ENCODE peak calls at places on chromosomes 13 and 19, in eight cellular contexts. W, Y, Q, U, Z, H, I and N are unnamed samples.

GRCh38 chr13:46119883-46120614 is 15.2 kb upstream of the CPB2 start:
- DNase-seq in I (peak), W (no peak), H (no peak), U (peak), Y (no peak), Q (no peak), Z (no peak), N (no peak)

GRCh38 chr19:7932276-7932929 is 6.5 kb upstream of the CTXN1 start:
- DNase-seq in W (no peak), Q (no peak), Y (no peak), I (no peak), H (no peak), U (no peak), Z (no peak), N (no peak)

GRCh38 chr19:47691090-47691489 is 22.1 kb upstream of the EHD2 start:
- DNase-seq in U (no peak), Z (no peak), H (no peak), I (no peak), Y (no peak), Q (no peak), W (no peak), N (no peak)

GRCh38 chr13:46914341-46914740 is 17.5 kb upstream of the HTR2A start:
- DNase-seq in W (no peak), Y (no peak), Q (no peak), U (peak), Z (no peak), H (no peak), I (no peak), N (no peak)

GRCh38 chr19:6362351-6362801 is 1.0 kb downstream of the CLPP start:
- DNase-seq in W (no peak), Q (no peak), Z (no peak), I (no peak), U (no peak), H (no peak), Y (no peak), N (no peak)

GRCh38 chr19:4506449-4507149 is 11.7 kb downstream of the PLIN4 start:
- DNase-seq in Q (no peak), Y (no peak), Z (no peak), I (no peak), U (no peak), H (no peak), W (no peak), N (no peak)

GRCh38 chr19:15759962-15760565 is 22.3 kb downstream of the OR10H3 start:
- DNase-seq in Y (no peak), U (no peak), Z (no peak), Q (no peak), W (no peak), H (no peak), I (no peak), N (no peak)

GRCh38 chr19:28234637-28235036 is 978.3 kb downstream of the UQCRFS1 start:
- DNase-seq in W (no peak), H (no peak), Y (no peak), I (no peak), Z (no peak), Q (no peak), U (peak), N (peak)

GRCh38 chr13:46866150-46866549 is 30.7 kb downstream of the HTR2A start:
- DNase-seq in H (peak), U (peak), I (no peak), Z (no peak), Y (peak), Q (no peak), W (no peak), N (no peak)

GRCh38 chr13:73698859-73699258 is 435.3 kb downstream of the KLF12 start:
- DNase-seq in W (no peak), U (no peak), Q (no peak), I (no peak), Y (no peak), Z (no peak), H (no peak), N (no peak)

GRCh38 chr13:93361703-93362102 is 135.1 kb downstream of the GPC6 start:
- DNase-seq in H (no peak), Y (no peak), I (no peak), Q (no peak), Z (no peak), W (no peak), U (no peak), N (no peak)

GRCh38 chr19:52428937-52429336 is at the start of gene ZNF534:
- DNase-seq in H (no peak), Y (no peak), I (peak), Z (no peak), W (no peak), Q (no peak), U (no peak), N (no peak)

GRCh38 chr19:16654151-16654550 is 5.8 kb downstream of the SMIM7 start:
- DNase-seq in W (no peak), Z (no peak), U (no peak), I (peak), Q (no peak), H (no peak), Y (no peak), N (no peak)

GRCh38 chr13:97660488-97661086 is 226.6 kb downstream of the RAP2A start:
- DNase-seq in Z (no peak), H (no peak), Q (peak), I (no peak), W (no peak), U (no peak), Y (peak), N (no peak)

GRCh38 chr19:47070756-47071155 is 22.3 kb upstream of the TMEM160 start:
- DNase-seq in W (no peak), Z (no peak), Y (no peak), H (no peak), I (no peak), U (no peak), Q (no peak), N (no peak)

GRCh38 chr13:110340812-110341444 is 33.8 kb downstream of the COL4A2 start:
- DNase-seq in W (peak), U (no peak), Q (peak), I (peak), Z (peak), H (peak), Y (peak), N (no peak)

GRCh38 chr13:32116210-32116609 is 84.6 kb downstream of the FRY start:
- DNase-seq in W (no peak), Q (no peak), Y (no peak), I (no peak), H (no peak), Z (no peak), U (no peak), N (no peak)

GRCh38 chr13:36674337-36675212 is 755 bp downstream of the SERTM1 start:
- DNase-seq in I (no peak), Q (no peak), Z (no peak), U (no peak), Y (no peak), H (no peak), W (no peak), N (no peak)

GRCh38 chr19:4140237-4140711 is 13.2 kb upstream of the CREB3L3 start:
- DNase-seq in H (peak), W (no peak), Z (no peak), I (peak), U (no peak), Y (no peak), Q (no peak), N (no peak)

GRCh38 chr19:52343548-52343947 is 7.5 kb downstream of the ZNF610 start:
- DNase-seq in U (no peak), Z (no peak), Y (no peak), Q (peak), H (peak), I (peak), W (peak), N (no peak)

GRCh38 chr19:50720921-50721291 is 1.3 kb upstream of the SHANK1 start:
- DNase-seq in W (no peak), Y (no peak), U (no peak), I (no peak), Z (no peak), H (no peak), Q (no peak), N (no peak)

GRCh38 chr19:6730153-6730804 is 7.1 kb downstream of the GPR108 start:
- DNase-seq in Z (no peak), Q (no peak), U (no peak), W (peak), I (peak), H (no peak), Y (peak), N (no peak)

GRCh38 chr13:75123428-75123827 is 358.5 kb downstream of the TBC1D4 start:
- DNase-seq in W (no peak), H (no peak), Q (no peak), Y (no peak), Z (no peak), U (no peak), I (no peak), N (no peak)

GRCh38 chr13:75132800-75133695 is 348.9 kb downstream of the TBC1D4 start:
- DNase-seq in Y (no peak), Z (no peak), U (no peak), W (no peak), H (no peak), Q (no peak), I (no peak), N (no peak)

GRCh38 chr13:75124415-75124814 is 357.6 kb downstream of the TBC1D4 start:
- DNase-seq in I (no peak), U (no peak), H (no peak), Y (no peak), Z (no peak), Q (no peak), W (no peak), N (no peak)

GRCh38 chr13:75129331-75129730 is 352.6 kb downstream of the TBC1D4 start:
- DNase-seq in U (no peak), W (no peak), Y (no peak), I (no peak), Q (no peak), H (no peak), Z (no peak), N (no peak)
- H3K4me3 ChIP-seq in U (no peak), W (no peak), Y (no peak), I (no peak), Q (no peak), H (no peak), Z (no peak), N (no peak)

DNA sequence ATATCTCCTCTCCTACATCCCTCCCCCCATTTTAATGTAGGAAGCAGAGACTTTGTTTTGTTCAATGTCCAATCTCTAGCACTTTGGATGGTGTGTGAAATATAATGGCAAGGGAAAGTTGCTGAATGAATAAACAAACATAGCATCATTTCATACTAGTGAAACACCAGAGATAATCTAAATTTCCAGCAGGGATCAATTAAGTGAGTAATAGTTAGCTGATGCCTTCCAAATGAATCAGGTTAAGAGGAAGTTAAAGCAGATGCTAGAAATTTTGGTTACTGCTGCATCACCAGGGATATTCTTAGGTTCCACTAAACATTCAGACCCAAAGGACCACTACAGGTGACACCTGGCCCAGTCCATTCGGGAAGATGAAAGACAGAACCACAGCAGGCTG is 8.1 kb downstream of the MRPS31 start:
- DNase-seq in H (no peak), Y (no peak), Q (no peak), U (no peak), I (no peak), W (no peak), Z (no peak), N (no peak)
- H3K4me3 ChIP-seq in H (no peak), Y (no peak), Q (no peak), U (no peak), I (no peak), W (no peak), Z (no peak), N (no peak)

DNA sequence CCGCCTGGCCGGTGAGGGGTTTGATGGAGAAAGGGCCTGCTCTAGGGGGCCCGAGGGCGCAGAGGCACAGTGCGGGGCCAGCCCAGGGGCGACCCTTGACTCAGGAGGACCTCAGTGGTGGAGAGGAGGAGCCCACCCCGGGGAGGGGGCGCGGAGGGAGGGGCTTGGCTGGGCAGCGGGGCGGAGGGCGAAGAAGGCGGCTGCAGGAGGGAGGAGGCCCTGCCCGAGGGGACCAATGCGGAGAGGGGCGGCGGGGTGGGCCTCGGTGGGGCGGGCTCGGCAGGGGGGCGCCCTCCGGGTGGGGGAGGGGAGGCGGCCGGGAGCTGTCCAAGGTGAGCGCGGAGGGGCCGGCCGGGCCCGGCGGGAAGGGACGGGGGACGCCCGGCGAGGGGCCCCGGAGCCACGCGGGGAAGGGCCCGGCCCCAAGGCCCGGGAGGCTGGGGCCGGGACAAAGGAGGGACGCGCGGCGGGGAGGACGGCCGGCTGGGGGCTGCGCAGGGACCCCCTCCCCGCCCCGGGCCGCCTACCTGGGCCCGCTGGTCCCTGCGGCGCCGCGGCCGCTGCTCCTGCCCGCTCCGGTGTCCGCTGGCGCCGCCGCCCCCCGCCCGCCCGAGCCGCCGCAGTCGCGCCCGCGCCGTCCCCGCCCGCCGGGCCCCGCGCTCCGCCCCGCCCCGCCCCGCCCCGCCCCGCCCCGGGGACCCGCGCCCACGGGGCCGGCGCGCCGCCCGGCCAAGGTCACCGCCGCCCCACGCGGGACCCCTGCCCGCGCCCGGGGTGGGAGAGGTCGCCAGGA is at the start of gene DIRAS1:
- DNase-seq in W (no peak), Q (no peak), I (no peak), Y (no peak), H (peak), U (no peak), Z (no peak), N (no peak)
- H3K4me3 ChIP-seq in W (no peak), Q (peak), I (peak), Y (no peak), H (peak), U (peak), Z (peak), N (peak)

GRCh38 chr13:37685206-37685605 is 86.6 kb upstream of the POSTN start:
- DNase-seq in Y (no peak), U (peak), Q (no peak), I (no peak), H (no peak), Z (no peak), W (no peak), N (no peak)

GRCh38 chr13:37695200-37695599 is 96.6 kb upstream of the POSTN start:
- DNase-seq in Y (no peak), U (no peak), W (no peak), H (no peak), Z (no peak), Q (no peak), I (no peak), N (no peak)

GRCh38 chr13:37686501-37686900 is 87.9 kb upstream of the POSTN start:
- DNase-seq in Q (no peak), Z (no peak), U (no peak), H (no peak), W (no peak), I (no peak), Y (no peak), N (no peak)

GRCh38 chr13:37690361-37690760 is 91.8 kb upstream of the POSTN start:
- DNase-seq in I (no peak), U (no peak), Q (no peak), W (no peak), H (no peak), Y (no peak), Z (no peak), N (no peak)
- H3K4me3 ChIP-seq in I (no peak), U (no peak), Q (no peak), W (no peak), H (no peak), Y (no peak), Z (no peak), N (no peak)

GRCh38 chr13:49418206-49418605 is 25.7 kb downstream of the CAB39L start:
- DNase-seq in U (no peak), I (no peak), Z (no peak), H (no peak), Y (no peak), W (no peak), Q (no peak), N (no peak)
- H3K4me3 ChIP-seq in U (no peak), I (no peak), Z (no peak), H (no peak), Y (no peak), W (no peak), Q (no peak), N (no peak)

GRCh38 chr19:18387395-18387794 is 1.4 kb downstream of the GDF15 start:
- DNase-seq in Z (no peak), W (no peak), U (no peak), I (no peak), H (no peak), Q (no peak), Y (no peak), N (no peak)
- H3K4me3 ChIP-seq in Z (no peak), W (no peak), U (peak), I (no peak), H (no peak), Q (peak), Y (no peak), N (peak)